ENCODE peak calls at places on chromosome 10, in seven cellular contexts. One of them, this sample, is unnamed.

GRCh38 chr10:33801705-33802104 is 467.2 kb upstream of the NRP1 start:
- DNase-seq in GM23248: no peak
- DNase-seq in heart left ventricle: no peak
- DNase-seq in H9: no peak
- DNase-seq in fibroblast of lung: peak
- DNase-seq in RWPE1: peak
- DNase-seq in gastrocnemius medialis: peak
- DNase-seq in this sample: peak

GRCh38 chr10:13859979-13860619 is 273.3 kb downstream of the PRPF18 start:
- DNase-seq in heart left ventricle: no peak
- DNase-seq in RWPE1: no peak
- DNase-seq in H9: no peak
- DNase-seq in fibroblast of lung: peak
- DNase-seq in GM23248: peak
- DNase-seq in gastrocnemius medialis: no peak
- DNase-seq in this sample: no peak

GRCh38 chr10:124339951-124340760 is 78.6 kb downstream of the OAT start:
- DNase-seq in fibroblast of lung: peak
- DNase-seq in gastrocnemius medialis: no peak
- DNase-seq in GM23248: peak
- DNase-seq in RWPE1: no peak
- DNase-seq in heart left ventricle: no peak
- DNase-seq in H9: peak
- DNase-seq in this sample: no peak

GRCh38 chr10:130427216-130427722 is 291.1 kb downstream of the GLRX3 start:
- DNase-seq in RWPE1: no peak
- DNase-seq in H9: no peak
- DNase-seq in heart left ventricle: no peak
- DNase-seq in fibroblast of lung: no peak
- DNase-seq in gastrocnemius medialis: no peak
- DNase-seq in GM23248: no peak
- DNase-seq in this sample: no peak

GRCh38 chr10:80596391-80597257 is 58.9 kb downstream of the SH2D4B start:
- DNase-seq in RWPE1: peak
- DNase-seq in gastrocnemius medialis: no peak
- DNase-seq in heart left ventricle: peak
- DNase-seq in H9: peak
- DNase-seq in GM23248: peak
- DNase-seq in fibroblast of lung: peak
- DNase-seq in this sample: no peak

GRCh38 chr10:29386347-29386999 is 97.6 kb downstream of the LYZL1 start:
- DNase-seq in H9: no peak
- DNase-seq in GM23248: peak
- DNase-seq in gastrocnemius medialis: no peak
- DNase-seq in heart left ventricle: no peak
- DNase-seq in fibroblast of lung: peak
- DNase-seq in RWPE1: peak
- DNase-seq in this sample: no peak

GRCh38 chr10:49293208-49293603 is 5.8 kb upstream of the C10orf71 start:
- DNase-seq in GM23248: no peak
- DNase-seq in fibroblast of lung: no peak
- DNase-seq in RWPE1: no peak
- DNase-seq in gastrocnemius medialis: no peak
- DNase-seq in heart left ventricle: no peak
- DNase-seq in H9: no peak
- DNase-seq in this sample: no peak

GRCh38 chr10:124482876-124483275 is 21.3 kb downstream of the LHPP start:
- DNase-seq in fibroblast of lung: no peak
- DNase-seq in GM23248: no peak
- DNase-seq in H9: no peak
- DNase-seq in gastrocnemius medialis: no peak
- DNase-seq in heart left ventricle: no peak
- DNase-seq in RWPE1: no peak
- DNase-seq in this sample: no peak

GRCh38 chr10:73816917-73817729 is 5.7 kb upstream of the NDST2 start:
- DNase-seq in fibroblast of lung: peak
- DNase-seq in gastrocnemius medialis: peak
- DNase-seq in H9: no peak
- DNase-seq in RWPE1: no peak
- DNase-seq in heart left ventricle: no peak
- DNase-seq in GM23248: no peak
- DNase-seq in this sample: no peak

GRCh38 chr10:86648706-86649426 is 5.5 kb upstream of the OPN4 start:
- DNase-seq in fibroblast of lung: peak
- DNase-seq in GM23248: peak
- DNase-seq in gastrocnemius medialis: no peak
- DNase-seq in RWPE1: peak
- DNase-seq in H9: no peak
- DNase-seq in heart left ventricle: peak
- DNase-seq in this sample: peak

GRCh38 chr10:73653701-73654100 is 2.1 kb downstream of the SYNPO2L start:
- DNase-seq in RWPE1: no peak
- DNase-seq in heart left ventricle: peak
- DNase-seq in gastrocnemius medialis: peak
- DNase-seq in GM23248: no peak
- DNase-seq in H9: no peak
- DNase-seq in fibroblast of lung: no peak
- DNase-seq in this sample: no peak

GRCh38 chr10:6204341-6205191 is 1.8 kb downstream of the PFKFB3 start:
- DNase-seq in H9: peak
- DNase-seq in GM23248: peak
- DNase-seq in fibroblast of lung: peak
- DNase-seq in RWPE1: peak
- DNase-seq in heart left ventricle: peak
- DNase-seq in gastrocnemius medialis: no peak
- DNase-seq in this sample: peak

GRCh38 chr10:46539596-46540411 is 16.7 kb downstream of the GPRIN2 start:
- DNase-seq in heart left ventricle: no peak
- DNase-seq in H9: no peak
- DNase-seq in fibroblast of lung: peak
- DNase-seq in RWPE1: no peak
- DNase-seq in GM23248: peak
- DNase-seq in gastrocnemius medialis: no peak
- DNase-seq in this sample: no peak

GRCh38 chr10:105769248-105770184 is 1128.4 kb downstream of the SORCS3 start:
- DNase-seq in gastrocnemius medialis: no peak
- DNase-seq in RWPE1: peak
- DNase-seq in H9: no peak
- DNase-seq in GM23248: no peak
- DNase-seq in fibroblast of lung: peak
- DNase-seq in heart left ventricle: no peak
- DNase-seq in this sample: no peak

GRCh38 chr10:132648871-132649528 is 111.4 kb downstream of the INPP5A start:
- DNase-seq in RWPE1: no peak
- DNase-seq in GM23248: no peak
- DNase-seq in gastrocnemius medialis: no peak
- DNase-seq in heart left ventricle: no peak
- DNase-seq in fibroblast of lung: no peak
- DNase-seq in H9: no peak
- DNase-seq in this sample: no peak
- H3K27ac ChIP-seq in RWPE1: no peak
- H3K27ac ChIP-seq in GM23248: no peak
- H3K27ac ChIP-seq in gastrocnemius medialis: no peak
- H3K27ac ChIP-seq in heart left ventricle: no peak
- H3K27ac ChIP-seq in fibroblast of lung: no peak
- H3K27ac ChIP-seq in H9: no peak
- H3K27ac ChIP-seq in this sample: no peak

DNA sequence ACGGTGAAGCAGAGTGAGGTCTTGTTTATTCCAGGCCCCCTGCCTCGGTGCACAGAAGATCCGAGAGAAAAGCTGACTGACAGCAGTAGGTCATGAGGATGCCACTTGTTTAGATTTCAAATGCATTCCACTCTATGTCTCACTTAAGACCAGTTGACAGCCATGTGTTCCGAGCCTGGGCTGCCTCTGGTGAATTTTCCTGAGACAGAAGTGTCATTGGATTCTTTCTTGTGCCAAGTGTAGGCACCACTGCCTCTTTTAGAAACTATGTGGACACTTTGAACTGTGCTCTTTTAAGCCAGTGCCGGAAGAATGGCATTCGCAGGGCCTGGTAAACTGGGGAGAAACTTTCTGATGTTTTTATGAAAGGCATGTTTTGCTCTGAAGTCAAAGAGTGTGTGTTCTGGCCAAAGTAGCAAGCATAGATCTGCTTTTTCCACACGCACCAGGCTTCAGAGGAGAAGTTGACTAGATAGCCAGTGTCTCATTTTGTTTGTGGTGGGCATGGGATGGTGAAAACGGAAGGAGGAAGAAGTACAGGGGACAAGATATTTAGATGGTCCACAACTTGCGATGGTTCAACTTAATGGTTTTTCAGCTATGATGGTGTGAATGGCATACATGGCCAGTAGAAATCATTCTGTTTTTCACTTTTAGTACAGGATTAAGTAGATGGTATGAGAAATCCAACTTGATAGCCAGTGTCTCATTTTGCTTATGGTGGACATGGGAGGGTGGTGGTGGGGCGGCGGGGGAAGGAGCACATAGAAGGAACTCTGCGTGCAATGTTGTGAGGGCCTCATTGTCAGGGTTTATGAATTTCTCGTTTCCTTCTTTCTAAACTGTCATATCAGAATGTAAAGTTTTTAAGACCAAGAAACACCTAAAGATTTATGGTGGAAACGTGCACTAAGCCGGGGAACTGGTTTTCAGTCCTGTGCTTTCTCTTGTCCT is 41.5 kb downstream of the CYP17A1 start:
- DNase-seq in GM23248: no peak
- DNase-seq in fibroblast of lung: no peak
- DNase-seq in gastrocnemius medialis: peak
- DNase-seq in heart left ventricle: no peak
- DNase-seq in H9: no peak
- DNase-seq in RWPE1: no peak
- DNase-seq in this sample: no peak
- H3K27ac ChIP-seq in GM23248: peak
- H3K27ac ChIP-seq in fibroblast of lung: no peak
- H3K27ac ChIP-seq in gastrocnemius medialis: peak
- H3K27ac ChIP-seq in heart left ventricle: peak
- H3K27ac ChIP-seq in H9: no peak
- H3K27ac ChIP-seq in RWPE1: peak
- H3K27ac ChIP-seq in this sample: no peak

GRCh38 chr10:11148131-11148530 is 130.5 kb downstream of the CELF2 start:
- DNase-seq in RWPE1: no peak
- DNase-seq in fibroblast of lung: no peak
- DNase-seq in heart left ventricle: no peak
- DNase-seq in GM23248: no peak
- DNase-seq in H9: no peak
- DNase-seq in gastrocnemius medialis: no peak
- DNase-seq in this sample: no peak
- H3K27ac ChIP-seq in RWPE1: no peak
- H3K27ac ChIP-seq in fibroblast of lung: no peak
- H3K27ac ChIP-seq in heart left ventricle: peak
- H3K27ac ChIP-seq in GM23248: no peak
- H3K27ac ChIP-seq in H9: no peak
- H3K27ac ChIP-seq in gastrocnemius medialis: peak
- H3K27ac ChIP-seq in this sample: no peak

GRCh38 chr10:12420530-12421117 is 71.3 kb downstream of the CAMK1D start:
- DNase-seq in heart left ventricle: no peak
- DNase-seq in GM23248: no peak
- DNase-seq in H9: no peak
- DNase-seq in gastrocnemius medialis: no peak
- DNase-seq in fibroblast of lung: no peak
- DNase-seq in RWPE1: no peak
- DNase-seq in this sample: no peak

GRCh38 chr10:12418000-12418399 is 68.7 kb downstream of the CAMK1D start:
- DNase-seq in H9: no peak
- DNase-seq in fibroblast of lung: peak
- DNase-seq in gastrocnemius medialis: peak
- DNase-seq in heart left ventricle: peak
- DNase-seq in RWPE1: no peak
- DNase-seq in GM23248: peak
- DNase-seq in this sample: no peak

GRCh38 chr10:12418725-12419278 is 69.5 kb downstream of the CAMK1D start:
- DNase-seq in gastrocnemius medialis: no peak
- DNase-seq in fibroblast of lung: no peak
- DNase-seq in H9: no peak
- DNase-seq in RWPE1: peak
- DNase-seq in heart left ventricle: no peak
- DNase-seq in GM23248: no peak
- DNase-seq in this sample: no peak

GRCh38 chr10:12417341-12417740 is 68.0 kb downstream of the CAMK1D start:
- DNase-seq in H9: no peak
- DNase-seq in RWPE1: no peak
- DNase-seq in GM23248: no peak
- DNase-seq in gastrocnemius medialis: no peak
- DNase-seq in heart left ventricle: no peak
- DNase-seq in fibroblast of lung: peak
- DNase-seq in this sample: no peak

GRCh38 chr10:12419279-12419847 is 70.0 kb downstream of the CAMK1D start:
- DNase-seq in H9: no peak
- DNase-seq in RWPE1: peak
- DNase-seq in gastrocnemius medialis: peak
- DNase-seq in heart left ventricle: peak
- DNase-seq in fibroblast of lung: peak
- DNase-seq in GM23248: peak
- DNase-seq in this sample: peak
- H3K27ac ChIP-seq in H9: no peak
- H3K27ac ChIP-seq in RWPE1: no peak
- H3K27ac ChIP-seq in gastrocnemius medialis: peak
- H3K27ac ChIP-seq in heart left ventricle: peak
- H3K27ac ChIP-seq in fibroblast of lung: no peak
- H3K27ac ChIP-seq in GM23248: peak
- H3K27ac ChIP-seq in this sample: no peak

DNA sequence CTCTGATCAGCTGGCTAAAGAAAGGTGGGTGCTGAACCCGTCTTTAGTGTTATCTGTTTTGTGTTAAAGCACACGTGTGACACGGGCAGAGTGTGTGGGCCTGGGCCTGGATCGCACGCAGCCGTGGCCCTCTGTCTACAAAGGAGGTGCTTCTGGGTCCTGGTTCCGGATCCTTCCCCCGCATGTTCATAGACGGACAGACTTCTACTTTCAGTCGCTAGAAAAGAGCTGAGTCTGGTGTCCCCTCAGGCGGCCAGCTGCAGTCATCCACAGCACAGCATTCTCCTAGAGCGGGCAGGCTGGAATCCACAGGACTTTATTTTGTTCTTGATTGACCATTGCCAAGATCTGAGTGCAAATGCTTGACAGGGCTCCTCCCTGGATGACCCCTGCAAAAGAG is 134.4 kb downstream of the DLG5 start:
- DNase-seq in H9: no peak
- DNase-seq in gastrocnemius medialis: no peak
- DNase-seq in GM23248: no peak
- DNase-seq in RWPE1: no peak
- DNase-seq in heart left ventricle: no peak
- DNase-seq in fibroblast of lung: no peak
- DNase-seq in this sample: no peak
- H3K27ac ChIP-seq in H9: no peak
- H3K27ac ChIP-seq in gastrocnemius medialis: no peak
- H3K27ac ChIP-seq in GM23248: no peak
- H3K27ac ChIP-seq in RWPE1: peak
- H3K27ac ChIP-seq in heart left ventricle: no peak
- H3K27ac ChIP-seq in fibroblast of lung: no peak
- H3K27ac ChIP-seq in this sample: no peak

DNA sequence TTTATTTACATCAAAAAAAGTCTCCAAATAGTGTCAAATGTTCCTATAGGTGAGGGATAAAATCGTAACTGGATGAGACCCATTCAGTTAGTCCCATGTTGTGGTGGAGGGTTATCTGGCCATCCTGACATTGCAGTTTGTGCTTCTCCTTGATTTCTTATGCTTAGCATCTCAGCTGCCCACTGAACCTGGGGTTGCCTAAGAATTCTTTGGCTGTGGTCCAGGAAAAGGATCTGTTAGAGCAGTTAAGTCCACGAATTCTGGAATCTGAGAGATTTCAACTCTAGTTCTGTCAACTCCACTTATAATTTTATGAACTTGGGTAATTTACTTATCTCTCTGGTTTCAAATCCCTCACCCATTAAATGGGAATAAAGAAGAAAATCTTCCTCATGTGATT is 1673.4 kb downstream of the REEP3 start:
- DNase-seq in RWPE1: no peak
- DNase-seq in GM23248: no peak
- DNase-seq in fibroblast of lung: peak
- DNase-seq in gastrocnemius medialis: no peak
- DNase-seq in heart left ventricle: no peak
- DNase-seq in H9: no peak
- DNase-seq in this sample: no peak
- H3K27ac ChIP-seq in RWPE1: no peak
- H3K27ac ChIP-seq in GM23248: no peak
- H3K27ac ChIP-seq in fibroblast of lung: no peak
- H3K27ac ChIP-seq in gastrocnemius medialis: no peak
- H3K27ac ChIP-seq in heart left ventricle: no peak
- H3K27ac ChIP-seq in H9: no peak
- H3K27ac ChIP-seq in this sample: no peak

This sample was measured in epithelial cell of prostate.